ENCODE peak calls at places on chromosomes 13 and 19, in four cellular contexts. One of them, this sample, is unnamed.

GRCh38 chr13:75258159-75258782 is 223.7 kb downstream of the TBC1D4 start:
- DNase-seq in CD8-positive, alpha-beta T cell: no peak
- DNase-seq in brain microvascular endothelial cell: no peak
- DNase-seq in pancreas: no peak
- DNase-seq in this sample: no peak

GRCh38 chr13:74074723-74075122 is 59.5 kb downstream of the KLF12 start:
- DNase-seq in CD8-positive, alpha-beta T cell: no peak
- DNase-seq in brain microvascular endothelial cell: peak
- DNase-seq in pancreas: no peak
- DNase-seq in this sample: no peak

GRCh38 chr19:43620061-43621001 is 902 bp upstream of the ZNF428 start:
- DNase-seq in CD8-positive, alpha-beta T cell: peak
- DNase-seq in brain microvascular endothelial cell: no peak
- DNase-seq in pancreas: no peak
- DNase-seq in this sample: no peak

GRCh38 chr13:21413013-21413412 is 46.1 kb downstream of the ZDHHC20 start:
- DNase-seq in CD8-positive, alpha-beta T cell: no peak
- DNase-seq in brain microvascular endothelial cell: no peak
- DNase-seq in pancreas: no peak
- DNase-seq in this sample: no peak

GRCh38 chr19:47819841-47820244 is 1.9 kb upstream of the CRX start:
- DNase-seq in CD8-positive, alpha-beta T cell: no peak
- DNase-seq in brain microvascular endothelial cell: no peak
- DNase-seq in pancreas: no peak
- DNase-seq in this sample: no peak

GRCh38 chr19:46016426-46017094 is 6.3 kb downstream of the PGLYRP1 start:
- DNase-seq in CD8-positive, alpha-beta T cell: peak
- DNase-seq in brain microvascular endothelial cell: peak
- DNase-seq in pancreas: peak
- DNase-seq in this sample: no peak

GRCh38 chr13:77698211-77699058 is 948 bp downstream of the SLAIN1 start:
- DNase-seq in CD8-positive, alpha-beta T cell: peak
- DNase-seq in brain microvascular endothelial cell: no peak
- DNase-seq in pancreas: peak
- DNase-seq in this sample: no peak

GRCh38 chr19:48403606-48404005 is 10.1 kb downstream of the GRIN2D start:
- DNase-seq in CD8-positive, alpha-beta T cell: peak
- DNase-seq in brain microvascular endothelial cell: peak
- DNase-seq in pancreas: no peak
- DNase-seq in this sample: no peak

GRCh38 chr19:11111771-11112144 is 22.5 kb downstream of the LDLR start:
- DNase-seq in CD8-positive, alpha-beta T cell: no peak
- DNase-seq in brain microvascular endothelial cell: no peak
- DNase-seq in pancreas: no peak
- DNase-seq in this sample: no peak

GRCh38 chr19:49391581-49392399 is 3.7 kb downstream of the KASH5 start:
- DNase-seq in CD8-positive, alpha-beta T cell: peak
- DNase-seq in brain microvascular endothelial cell: peak
- DNase-seq in pancreas: peak
- DNase-seq in this sample: no peak

GRCh38 chr19:16896913-16897571 is 8.2 kb downstream of the F2RL3 start:
- DNase-seq in CD8-positive, alpha-beta T cell: peak
- DNase-seq in brain microvascular endothelial cell: peak
- DNase-seq in pancreas: peak
- DNase-seq in this sample: peak

GRCh38 chr13:97319088-97319487 is 97.0 kb downstream of the MBNL2 start:
- DNase-seq in CD8-positive, alpha-beta T cell: no peak
- DNase-seq in brain microvascular endothelial cell: peak
- DNase-seq in pancreas: no peak
- DNase-seq in this sample: no peak
- H3K4me3 ChIP-seq in CD8-positive, alpha-beta T cell: no peak
- H3K4me3 ChIP-seq in brain microvascular endothelial cell: no peak
- H3K4me3 ChIP-seq in pancreas: no peak
- H3K4me3 ChIP-seq in this sample: no peak

DNA sequence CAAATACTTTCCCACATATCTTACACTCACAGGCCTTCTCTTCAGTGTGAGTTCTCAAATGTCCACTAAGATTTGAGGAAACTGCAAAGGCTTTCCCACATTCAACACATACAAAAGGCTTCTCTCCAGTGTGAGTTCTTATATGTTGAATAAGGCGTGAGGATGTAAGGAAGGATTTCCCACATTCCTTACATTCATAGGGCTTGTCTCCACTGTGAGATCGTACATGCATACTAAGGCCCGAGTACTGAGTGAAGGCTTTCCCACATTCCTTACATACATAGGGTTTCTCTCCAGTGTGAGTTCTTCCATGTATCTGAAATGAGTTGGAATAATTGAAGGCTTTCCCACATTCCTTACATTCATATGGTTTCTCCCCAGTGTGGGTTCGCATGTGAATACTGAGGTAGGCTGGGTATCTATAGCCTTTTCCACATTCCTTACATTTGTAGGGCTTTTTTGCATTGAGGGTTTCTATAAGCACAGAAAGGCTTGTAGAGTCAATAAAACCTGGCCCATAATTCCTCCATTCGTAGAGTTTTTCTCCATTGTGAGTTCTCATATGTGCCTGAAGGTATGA is 9.6 kb downstream of the ZNF426 start:
- DNase-seq in CD8-positive, alpha-beta T cell: no peak
- DNase-seq in brain microvascular endothelial cell: no peak
- DNase-seq in pancreas: no peak
- DNase-seq in this sample: no peak
- H3K4me3 ChIP-seq in CD8-positive, alpha-beta T cell: peak
- H3K4me3 ChIP-seq in brain microvascular endothelial cell: no peak
- H3K4me3 ChIP-seq in pancreas: no peak
- H3K4me3 ChIP-seq in this sample: no peak

GRCh38 chr13:41587490-41587889 is 130.1 kb downstream of the RGCC start:
- DNase-seq in CD8-positive, alpha-beta T cell: peak
- DNase-seq in brain microvascular endothelial cell: no peak
- DNase-seq in pancreas: no peak
- DNase-seq in this sample: no peak

GRCh38 chr13:41589434-41589833 is 132.1 kb downstream of the RGCC start:
- DNase-seq in CD8-positive, alpha-beta T cell: no peak
- DNase-seq in brain microvascular endothelial cell: no peak
- DNase-seq in pancreas: no peak
- DNase-seq in this sample: no peak

GRCh38 chr13:41590643-41591042 is 133.3 kb downstream of the RGCC start:
- DNase-seq in CD8-positive, alpha-beta T cell: no peak
- DNase-seq in brain microvascular endothelial cell: no peak
- DNase-seq in pancreas: no peak
- DNase-seq in this sample: no peak

GRCh38 chr13:41588899-41589298 is 131.5 kb downstream of the RGCC start:
- DNase-seq in CD8-positive, alpha-beta T cell: no peak
- DNase-seq in brain microvascular endothelial cell: peak
- DNase-seq in pancreas: no peak
- DNase-seq in this sample: peak

GRCh38 chr13:41590122-41590521 is 132.8 kb downstream of the RGCC start:
- DNase-seq in CD8-positive, alpha-beta T cell: no peak
- DNase-seq in brain microvascular endothelial cell: no peak
- DNase-seq in pancreas: no peak
- DNase-seq in this sample: no peak
- H3K4me3 ChIP-seq in CD8-positive, alpha-beta T cell: no peak
- H3K4me3 ChIP-seq in brain microvascular endothelial cell: no peak
- H3K4me3 ChIP-seq in pancreas: no peak
- H3K4me3 ChIP-seq in this sample: no peak

GRCh38 chr19:44779150-44779549 is 1.5 kb downstream of the CBLC start:
- DNase-seq in CD8-positive, alpha-beta T cell: no peak
- DNase-seq in brain microvascular endothelial cell: no peak
- DNase-seq in pancreas: no peak
- DNase-seq in this sample: no peak

GRCh38 chr19:44775676-44776240 is 1.9 kb upstream of the CBLC start:
- DNase-seq in CD8-positive, alpha-beta T cell: no peak
- DNase-seq in brain microvascular endothelial cell: no peak
- DNase-seq in pancreas: no peak
- DNase-seq in this sample: no peak

GRCh38 chr19:44776402-44777096 is 1.1 kb upstream of the CBLC start:
- DNase-seq in CD8-positive, alpha-beta T cell: no peak
- DNase-seq in brain microvascular endothelial cell: no peak
- DNase-seq in pancreas: no peak
- DNase-seq in this sample: no peak

GRCh38 chr19:44774614-44775013 is 3.1 kb upstream of the CBLC start:
- DNase-seq in CD8-positive, alpha-beta T cell: no peak
- DNase-seq in brain microvascular endothelial cell: no peak
- DNase-seq in pancreas: no peak
- DNase-seq in this sample: no peak

DNA sequence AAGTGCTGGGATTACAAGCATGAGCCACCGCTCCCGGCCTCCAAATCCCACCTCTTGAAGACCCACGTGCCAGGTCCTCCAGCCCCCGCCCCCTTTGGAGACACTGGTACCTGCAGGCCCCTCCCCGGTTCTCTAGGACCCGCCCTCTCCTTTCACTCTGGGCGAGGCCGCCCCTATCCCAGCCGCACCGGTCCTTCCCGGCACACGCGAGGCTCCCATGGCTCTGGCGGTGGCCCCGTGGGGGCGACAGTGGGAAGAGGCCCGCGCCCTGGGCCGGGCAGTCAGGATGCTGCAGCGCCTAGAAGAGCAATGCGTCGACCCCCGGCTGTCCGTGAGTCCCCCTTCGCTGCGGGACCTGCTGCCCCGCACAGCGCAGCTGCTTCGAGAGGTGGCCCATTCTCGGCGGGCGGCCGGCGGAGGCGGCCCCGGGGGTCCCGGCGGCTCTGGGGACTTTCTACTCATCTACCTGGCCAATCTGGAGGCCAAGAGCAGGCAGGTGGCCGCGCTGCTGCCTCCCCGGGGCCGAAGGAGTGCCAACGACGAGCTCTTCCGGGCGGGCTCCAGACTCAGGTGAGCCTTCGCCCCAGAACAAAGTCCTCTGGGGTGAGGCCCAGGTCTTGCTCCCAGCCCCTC is at the start of gene CBLC:
- DNase-seq in CD8-positive, alpha-beta T cell: no peak
- DNase-seq in brain microvascular endothelial cell: no peak
- DNase-seq in pancreas: peak
- DNase-seq in this sample: no peak
- H3K4me3 ChIP-seq in CD8-positive, alpha-beta T cell: no peak
- H3K4me3 ChIP-seq in brain microvascular endothelial cell: no peak
- H3K4me3 ChIP-seq in pancreas: peak
- H3K4me3 ChIP-seq in this sample: no peak

DNA sequence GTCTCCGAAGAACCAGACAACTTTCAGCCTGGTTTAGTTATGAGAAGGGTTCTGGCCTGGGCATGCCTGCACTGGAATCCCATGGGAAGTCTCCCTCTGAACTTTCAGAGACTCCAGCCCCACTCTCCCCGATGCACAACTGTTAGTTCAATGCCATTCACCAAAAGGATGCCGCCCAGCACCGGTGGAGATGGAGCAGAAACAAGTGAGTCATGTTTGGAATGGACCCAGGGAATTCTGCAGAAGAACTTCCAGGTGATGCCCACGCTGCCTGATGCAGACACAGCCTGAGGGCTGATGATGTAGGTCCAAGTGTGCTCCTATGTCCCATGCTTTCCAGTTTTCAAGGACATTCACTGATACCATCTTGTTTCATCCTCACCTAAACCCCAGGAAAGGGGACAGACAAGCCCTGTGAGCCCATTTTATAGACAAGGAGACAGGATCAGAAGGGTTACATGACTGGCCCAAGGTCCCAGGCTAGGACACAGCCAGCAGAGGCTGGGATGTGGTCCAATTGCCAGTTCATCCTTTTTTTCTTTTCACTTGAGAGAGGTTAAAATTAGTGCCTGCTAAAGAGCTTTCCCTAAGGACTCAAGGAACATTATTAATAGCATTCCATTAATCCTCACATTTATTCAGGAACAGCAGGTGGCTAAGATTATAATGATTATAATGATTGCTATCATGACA is 39.5 kb downstream of the SIAH3 start:
- DNase-seq in CD8-positive, alpha-beta T cell: no peak
- DNase-seq in brain microvascular endothelial cell: no peak
- DNase-seq in pancreas: no peak
- DNase-seq in this sample: no peak
- H3K4me3 ChIP-seq in CD8-positive, alpha-beta T cell: no peak
- H3K4me3 ChIP-seq in brain microvascular endothelial cell: no peak
- H3K4me3 ChIP-seq in pancreas: no peak
- H3K4me3 ChIP-seq in this sample: no peak

This sample was measured in skeletal muscle cell.